ENCODE peak calls at places on chromosomes 7 and 10, in eight cellular contexts. U is B cell, W is Peyer's patch, K is IMR-90, H is neural crest cell, N is neural progenitor cell, G is heart right ventricle, V is A549. Z is an unnamed sample.

GRCh38 chr10:105843786-105844560 is 1202.9 kb downstream of the SORCS3 start:
- DNase-seq in U (no peak), W (no peak), K (no peak), H (no peak), N (peak; percentile 39), G (no peak), V (no peak), Z (no peak)

GRCh38 chr7:771241-772004 is 44.3 kb upstream of the PRKAR1B start:
- DNase-seq in U (no peak), W (peak; percentile 76), K (peak; percentile 31), H (no peak), N (no peak), G (peak; percentile 79), V (no peak), Z (no peak)

GRCh38 chr10:124173298-124173900 is 80.0 kb upstream of the CHST15 start:
- DNase-seq in U (no peak), W (no peak), K (no peak), H (no peak), N (no peak), G (no peak), V (no peak), Z (no peak)

GRCh38 chr10:72162978-72163377 is 52.8 kb upstream of the ANAPC16 start:
- DNase-seq in U (no peak), W (no peak), K (peak; percentile 74), H (no peak), N (no peak), G (no peak), V (no peak), Z (peak; percentile 8)

GRCh38 chr10:18368681-18369080 is 228.5 kb downstream of the CACNB2 start:
- DNase-seq in U (no peak), W (no peak), K (peak; percentile 77), H (no peak), N (no peak), G (no peak), V (no peak), Z (no peak)

GRCh38 chr7:96887426-96887825 is 117.9 kb upstream of the DLX6 start:
- DNase-seq in U (no peak), W (no peak), K (no peak), H (no peak), N (no peak), G (no peak), V (no peak), Z (no peak)

GRCh38 chr7:55265836-55266235 is 99.3 kb upstream of the LANCL2 start:
- DNase-seq in U (no peak), W (no peak), K (no peak), H (no peak), N (no peak), G (no peak), V (peak; percentile 35), Z (no peak)

GRCh38 chr7:129741743-129742213 is 130.3 kb downstream of the NRF1 start:
- DNase-seq in U (no peak), W (no peak), K (no peak), H (no peak), N (peak; percentile 66), G (no peak), V (no peak), Z (no peak)

GRCh38 chr7:50229964-50230363 is 74.6 kb upstream of the IKZF1 start:
- DNase-seq in U (no peak), W (no peak), K (peak; percentile 8), H (no peak), N (peak; percentile 19), G (no peak), V (peak; percentile 30), Z (no peak)
- TF ChIP-seq CTCF in U (peak; percentile 66), W (peak; percentile 56), K (peak; percentile 34), H (peak; percentile 60), N (peak; percentile 51), G (no peak), V (peak; percentile 34), Z (peak; percentile 33)

GRCh38 chr7:155368894-155369600 is 71.4 kb downstream of the INSIG1 start:
- DNase-seq in U (no peak), W (no peak), K (no peak), H (no peak), N (no peak), G (no peak), V (no peak), Z (no peak)
- TF ChIP-seq CTCF in U (no peak), W (no peak), K (no peak), H (no peak), N (no peak), G (no peak), V (no peak), Z (no peak)

GRCh38 chr7:41693150-41693997 is 9.5 kb downstream of the INHBA start:
- DNase-seq in U (no peak), W (no peak), K (peak; percentile 64), H (no peak), N (peak; percentile 24), G (no peak), V (no peak), Z (no peak)
- TF ChIP-seq CTCF in U (no peak), W (no peak), K (peak; percentile 44), H (peak; percentile 66), N (peak; percentile 39), G (no peak), V (no peak), Z (no peak)

GRCh38 chr7:137909042-137909441 is 62.3 kb upstream of the DGKI start:
- DNase-seq in U (no peak), W (no peak), K (peak; percentile 31), H (no peak), N (no peak), G (no peak), V (no peak), Z (no peak)
- TF ChIP-seq CTCF in U (no peak), W (no peak), K (no peak), H (no peak), N (no peak), G (no peak), V (no peak), Z (no peak)

GRCh38 chr10:11409357-11409756 is 202.1 kb downstream of the USP6NL start:
- DNase-seq in U (no peak), W (no peak), K (no peak), H (no peak), N (no peak), G (no peak), V (no peak), Z (no peak)
- TF ChIP-seq CTCF in U (no peak), W (no peak), K (no peak), H (no peak), N (no peak), G (no peak), V (no peak), Z (no peak)

DNA sequence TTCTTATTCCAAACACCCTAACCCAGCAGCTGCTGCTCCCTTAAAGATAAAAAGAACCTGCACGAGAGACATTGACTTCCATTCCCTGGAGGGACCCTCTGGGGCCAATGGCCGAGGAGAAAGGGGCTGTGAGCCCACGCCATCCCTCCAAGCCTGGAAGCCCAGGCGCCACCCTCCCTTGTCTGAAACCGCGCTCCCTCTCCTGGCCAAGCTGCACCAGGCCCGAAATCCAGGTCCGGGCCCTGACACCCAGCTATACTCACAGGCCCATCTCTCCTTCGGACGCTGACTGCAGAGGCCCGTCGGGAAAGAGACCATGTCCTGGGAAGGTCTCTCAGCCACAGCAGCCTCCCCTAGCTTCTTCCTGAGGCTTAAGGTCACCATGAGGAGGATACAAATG is 196.5 kb downstream of the PTPRN2 start:
- DNase-seq in U (no peak), W (no peak), K (no peak), H (no peak), N (no peak), G (no peak), V (no peak), Z (no peak)
- TF ChIP-seq CTCF in U (no peak), W (no peak), K (no peak), H (no peak), N (no peak), G (no peak), V (no peak), Z (no peak)

GRCh38 chr10:103854265-103854686 is 1.1 kb downstream of the SH3PXD2A start:
- DNase-seq in U (no peak), W (no peak), K (no peak), H (peak; percentile 57), N (peak; percentile 65), G (no peak), V (peak; percentile 29), Z (no peak)

GRCh38 chr10:103854687-103855423 is 521 bp downstream of the SH3PXD2A start:
- DNase-seq in U (peak; percentile 65), W (peak; percentile 69), K (peak; percentile 24), H (peak; percentile 53), N (peak; percentile 63), G (peak; percentile 59), V (no peak), Z (peak; percentile 46)

GRCh38 chr10:103856497-103857175 is 1.3 kb upstream of the SH3PXD2A start:
- DNase-seq in U (no peak), W (no peak), K (no peak), H (no peak), N (no peak), G (no peak), V (no peak), Z (no peak)

GRCh38 chr10:103855852-103856496 is 598 bp upstream of the SH3PXD2A start:
- DNase-seq in U (no peak), W (no peak), K (no peak), H (no peak), N (peak; percentile 49), G (no peak), V (no peak), Z (no peak)

DNA sequence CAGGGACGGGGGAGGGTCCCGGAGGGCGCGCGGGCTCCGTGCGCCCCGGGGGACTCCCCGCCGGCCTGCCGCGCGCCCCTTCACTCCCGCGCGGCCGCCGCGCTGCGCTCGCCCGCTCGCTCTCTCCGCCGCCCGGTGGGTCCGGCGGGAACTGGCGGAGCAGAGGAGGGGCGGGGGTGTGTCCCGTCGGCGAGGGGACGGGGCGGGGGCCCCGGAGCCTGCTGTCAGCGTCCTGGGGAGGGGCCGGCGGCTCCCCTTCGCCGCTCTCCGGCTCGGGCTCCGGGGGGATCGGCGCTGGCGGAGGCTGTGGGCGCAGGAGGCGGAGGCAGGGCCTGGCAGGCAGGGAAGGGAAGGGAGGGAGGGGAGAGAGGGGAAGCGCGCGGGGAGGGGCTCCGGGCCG is at the start of gene SH3PXD2A:
- DNase-seq in U (peak; percentile 70), W (peak; percentile 76), K (no peak), H (peak; percentile 50), N (peak; percentile 83), G (peak; percentile 58), V (no peak), Z (peak; percentile 54)
- TF ChIP-seq CTCF in U (no peak), W (no peak), K (no peak), H (peak; percentile 22), N (no peak), G (peak; percentile 56), V (no peak), Z (no peak)

GRCh38 chr10:6786579-6787031 is 206.5 kb upstream of the PRKCQ start:
- DNase-seq in U (no peak), W (no peak), K (peak; percentile 79), H (peak; percentile 29), N (no peak), G (no peak), V (peak; percentile 54), Z (no peak)
- TF ChIP-seq CTCF in U (no peak), W (no peak), K (peak; percentile 63), H (peak; percentile 58), N (no peak), G (no peak), V (peak; percentile 83), Z (no peak)

Z was measured in GM20000.